ENCODE peak calls at places on chromosomes 3 and 15, in nine cellular contexts. K is ovary; F is activated CD4-positive, alpha-beta T cell treated with anti-CD3 and anti-CD28 coated beads for 4 hours; L is choroid plexus epithelial cell; J is stimulated activated CD4-positive, alpha-beta T cell treated with anti-CD3 and anti-CD28 coated beads, Interleukin-15, amount 100 ng/mL, for 1 hour; W is spleen; I is left lobe of liver; M is stimulated activated naive B cell treated with anti-CD40 and anti-IgM and Interleukin-4, amounts not matched to agents 10 μg/mL and 1 μg/mL and 100 μg/mL, for 72 hours; A is MV-4-11. N is an unnamed sample.
A peak's percentile ranks its signal among the peaks of the same experiment; 100 is the strongest.

GRCh38 chr3:46468758-46469600 is 4.3 kb upstream of the LTF start:
- DNase-seq in J (no peak), W (no peak), A (no peak), I (peak; percentile 12), F (no peak), M (no peak), L (no peak), K (no peak), N (no peak)

GRCh38 chr15:70036585-70037343 is 61.0 kb downstream of the TLE3 start:
- DNase-seq in J (no peak), L (no peak), K (no peak), M (no peak), W (peak; percentile 85), I (no peak), F (no peak), A (peak; percentile 2), N (peak; percentile 55)

GRCh38 chr3:104941785-104942184 is 424.9 kb upstream of the ALCAM start:
- DNase-seq in F (no peak), M (no peak), J (no peak), L (no peak), W (no peak), I (no peak), K (no peak), A (no peak), N (no peak)

GRCh38 chr3:197305854-197306253 is 7.4 kb upstream of the DLG1 start:
- DNase-seq in L (peak; percentile 86), M (no peak), J (no peak), I (no peak), W (no peak), A (no peak), F (no peak), K (no peak), N (no peak)

GRCh38 chr3:132347095-132347494 is 29.9 kb downstream of the ACP3 start:
- DNase-seq in I (no peak), F (no peak), J (no peak), L (no peak), M (no peak), W (no peak), K (no peak), A (no peak), N (no peak)

GRCh38 chr3:186589856-186590579 is 19.5 kb downstream of the DNAJB11 start:
- DNase-seq in M (no peak), J (no peak), A (no peak), I (no peak), K (no peak), F (no peak), W (no peak), L (peak; percentile 45), N (peak; percentile 72)

GRCh38 chr3:157606392-157607197 is 103.4 kb upstream of the VEPH1 start:
- DNase-seq in M (peak; percentile 46), L (peak; percentile 80), K (peak; percentile 23), I (peak; percentile 51), J (peak; percentile 26), F (peak; percentile 45), W (no peak), A (peak; percentile 56), N (peak; percentile 71)

GRCh38 chr15:24856397-24857093 is 98.2 kb upstream of the SNRPN start:
- DNase-seq in K (no peak), A (no peak), F (no peak), M (no peak), J (no peak), I (no peak), L (no peak), W (no peak), N (no peak)

GRCh38 chr3:145678401-145678800 is 482.6 kb downstream of the PLOD2 start:
- DNase-seq in L (peak; percentile 62), A (no peak), F (no peak), M (no peak), W (no peak), K (no peak), I (no peak), J (no peak), N (no peak)

GRCh38 chr3:156489462-156489911 is 65.4 kb downstream of the SSR3 start:
- DNase-seq in L (no peak), M (no peak), I (no peak), A (no peak), W (no peak), K (no peak), J (no peak), F (no peak), N (no peak)

GRCh38 chr3:109098245-109098644 is 19.7 kb downstream of the MORC1 start:
- DNase-seq in L (peak; percentile 4), I (peak; percentile 48), F (no peak), K (no peak), M (no peak), W (no peak), J (no peak), A (peak; percentile 19), N (no peak)

N was measured in upper lobe of right lung.